ENCODE peak calls at places on chromosome 17, in six cellular contexts. E is H1, G is GM12878, F is HCT116, I is NT2/D1, P is K562. D is an unnamed sample.

GRCh38 chr17:19647697-19648474 is 665 bp upstream of the ALDH3A2 start:
- DNase-seq in G (peak), P (no peak), F (peak), I (no peak), E (peak), D (peak)

GRCh38 chr17:404703-405102 is 52.1 kb upstream of the RPH3AL start:
- DNase-seq in P (no peak), E (no peak), G (no peak), F (no peak), I (no peak), D (no peak)

GRCh38 chr17:60153606-60154355 is 4.0 kb downstream of the CA4 start:
- DNase-seq in F (no peak), P (no peak), G (no peak), I (no peak), E (no peak), D (no peak)

GRCh38 chr17:64074704-64075484 is 54.5 kb upstream of the ICAM2 start:
- DNase-seq in G (no peak), E (no peak), F (no peak), I (no peak), P (no peak), D (peak)

GRCh38 chr17:32671891-32672290 is 185.1 kb downstream of the CDK5R1 start:
- DNase-seq in P (no peak), G (no peak), F (no peak), E (no peak), I (no peak), D (no peak)

GRCh38 chr17:61219460-61219859 is 180.2 kb upstream of the TBX2 start:
- DNase-seq in G (no peak), E (no peak), I (no peak), P (no peak), F (no peak), D (no peak)

GRCh38 chr17:40625311-40625710 is 22.3 kb downstream of the SMARCE1 start:
- DNase-seq in E (no peak), I (no peak), P (no peak), G (no peak), F (no peak), D (no peak)

GRCh38 chr17:27471321-27472269 is 15.3 kb downstream of the KSR1 start:
- DNase-seq in P (no peak), G (peak), F (peak), E (no peak), I (no peak), D (no peak)

GRCh38 chr17:69492410-69493071 is 78.0 kb downstream of the MAP2K6 start:
- DNase-seq in F (peak), P (no peak), E (no peak), G (no peak), I (peak), D (no peak)

GRCh38 chr17:14731591-14731990 is 430.7 kb downstream of the HS3ST3B1 start:
- DNase-seq in E (no peak), G (no peak), I (no peak), P (no peak), F (no peak), D (no peak)

GRCh38 chr17:33838281-33838680 is 416.8 kb upstream of the CCL2 start:
- DNase-seq in F (no peak), I (no peak), E (no peak), P (no peak), G (no peak), D (no peak)

GRCh38 chr17:73013816-73014663 is 78.4 kb downstream of the SLC39A11 start:
- DNase-seq in P (peak), E (no peak), G (no peak), F (peak), I (no peak), D (no peak)

GRCh38 chr17:73015722-73016276 is 76.7 kb downstream of the SLC39A11 start:
- DNase-seq in F (no peak), G (no peak), I (no peak), P (no peak), E (no peak), D (no peak)

GRCh38 chr17:73010414-73010813 is 82.1 kb downstream of the SLC39A11 start:
- DNase-seq in I (no peak), P (no peak), G (no peak), F (no peak), E (no peak), D (peak)

GRCh38 chr17:73011016-73011486 is 81.4 kb downstream of the SLC39A11 start:
- DNase-seq in F (no peak), G (no peak), I (no peak), P (peak), E (no peak), D (no peak)

DNA sequence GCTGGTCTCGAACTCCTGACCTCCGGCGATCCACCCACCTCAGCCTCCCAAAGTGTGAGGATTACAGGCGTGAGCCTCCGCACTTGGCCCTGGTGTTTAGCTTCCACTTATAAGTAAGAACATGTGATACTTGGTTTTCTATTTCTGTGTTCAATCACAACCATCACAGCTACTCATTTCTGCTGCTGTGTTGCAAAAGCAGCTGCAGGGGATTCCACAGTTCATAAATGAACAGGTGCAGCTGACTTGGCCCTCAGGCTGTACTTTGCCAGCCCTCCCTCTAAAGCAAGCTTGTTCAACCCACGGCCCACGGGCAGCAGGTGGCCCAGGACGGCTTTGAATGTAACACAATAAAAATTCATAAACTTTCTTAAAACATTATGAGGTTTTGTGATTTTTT is 79.2 kb downstream of the SLC39A11 start:
- DNase-seq in E (no peak), F (no peak), G (no peak), I (no peak), P (no peak), D (no peak)
- TF ChIP-seq ZNF274 in E (no peak), F (no peak), G (no peak), I (no peak), P (no peak), D (no peak)

GRCh38 chr17:28968269-28968913 is 17.1 kb upstream of the PHF12 start:
- DNase-seq in E (no peak), I (no peak), P (no peak), G (no peak), F (no peak), D (no peak)

GRCh38 chr17:28972437-28972836 is 21.1 kb upstream of the PHF12 start:
- DNase-seq in I (no peak), G (no peak), E (no peak), F (no peak), P (no peak), D (no peak)

GRCh38 chr17:28969706-28970393 is 18.5 kb upstream of the PHF12 start:
- DNase-seq in I (no peak), F (no peak), G (no peak), E (no peak), P (no peak), D (no peak)

GRCh38 chr17:28968914-28969295 is 17.6 kb upstream of the PHF12 start:
- DNase-seq in P (no peak), E (no peak), I (no peak), G (no peak), F (no peak), D (peak)

GRCh38 chr17:28970879-28971278 is 19.6 kb upstream of the PHF12 start:
- DNase-seq in I (no peak), G (no peak), E (no peak), P (no peak), F (no peak), D (no peak)
- TF ChIP-seq ZNF274 in I (no peak), G (no peak), E (no peak), P (no peak), F (no peak), D (no peak)

DNA sequence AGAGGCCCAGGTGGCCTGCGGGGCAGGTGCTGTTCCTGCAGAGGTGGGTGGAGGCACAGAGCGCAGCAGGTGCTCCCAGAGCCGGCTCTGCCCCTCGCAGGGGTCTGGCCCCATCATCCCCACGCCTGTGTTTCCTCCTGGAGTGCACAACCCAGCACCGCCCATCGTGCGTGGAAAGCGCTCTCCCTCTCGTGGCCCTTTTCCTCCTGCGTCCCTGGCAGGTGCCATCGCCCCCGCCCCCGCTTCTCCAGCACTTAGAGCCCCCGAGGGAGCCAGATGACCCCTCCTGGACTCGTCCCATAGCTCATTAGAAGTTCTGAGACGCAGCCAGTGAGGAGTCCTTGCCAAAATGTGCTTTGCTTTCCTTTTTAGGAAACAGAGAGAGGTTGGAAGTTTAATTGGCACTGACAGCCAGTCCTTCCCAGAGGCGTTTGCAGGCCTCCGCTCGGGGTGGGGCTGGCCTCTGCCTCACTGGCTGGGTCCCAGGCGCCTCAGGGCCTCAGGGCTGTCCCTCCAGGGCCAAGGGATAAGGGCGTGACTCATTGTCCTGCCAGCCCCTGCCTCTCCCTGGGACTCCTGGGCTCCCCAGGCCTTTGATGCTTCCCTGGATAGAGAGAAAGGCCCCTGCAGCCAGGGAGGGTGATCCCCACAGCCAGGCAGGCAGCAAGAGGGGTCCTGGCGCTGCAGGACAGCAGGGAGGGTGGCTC is 32.2 kb upstream of the CHMP6 start:
- DNase-seq in I (no peak), P (no peak), E (no peak), G (no peak), F (no peak), D (no peak)
- TF ChIP-seq ZNF274 in I (no peak), P (no peak), E (no peak), G (no peak), F (no peak), D (no peak)

GRCh38 chr17:2195729-2196128 is 107.9 kb downstream of the SMG6 start:
- DNase-seq in P (no peak), I (no peak), F (no peak), E (no peak), G (peak), D (no peak)
- TF ChIP-seq ZNF274 in P (no peak), I (no peak), F (no peak), E (no peak), G (no peak), D (no peak)

GRCh38 chr17:8059131-8059530 is 20.3 kb downstream of the ALOX15B start:
- DNase-seq in E (no peak), P (no peak), F (no peak), G (no peak), I (no peak), D (no peak)
- TF ChIP-seq ZNF274 in E (no peak), P (no peak), F (no peak), G (no peak), I (no peak), D (no peak)

DNA sequence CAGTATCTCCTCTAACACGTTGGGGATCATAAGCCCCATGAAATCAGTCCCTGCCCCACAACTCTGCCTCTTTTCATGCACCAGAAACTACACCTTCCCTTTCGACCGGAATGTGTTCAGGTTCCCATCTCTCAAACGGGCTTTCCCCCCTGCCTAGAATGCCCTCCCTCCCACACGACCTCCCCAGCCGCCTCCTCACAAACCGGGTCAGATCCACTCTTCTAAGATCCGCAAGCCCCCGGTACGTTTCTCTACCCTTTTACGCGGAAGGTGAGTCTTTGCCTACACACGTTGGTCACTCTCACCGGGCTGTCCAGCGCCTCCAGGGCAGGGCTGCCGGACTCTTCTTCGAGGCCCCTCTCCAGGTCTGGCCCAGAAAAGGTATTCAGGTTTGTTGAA is 708 bp downstream of the DHX33 start:
- DNase-seq in F (no peak), G (no peak), I (no peak), E (no peak), P (peak), D (no peak)
- TF ChIP-seq ZNF274 in F (no peak), G (no peak), I (no peak), E (no peak), P (no peak), D (no peak)

DNA sequence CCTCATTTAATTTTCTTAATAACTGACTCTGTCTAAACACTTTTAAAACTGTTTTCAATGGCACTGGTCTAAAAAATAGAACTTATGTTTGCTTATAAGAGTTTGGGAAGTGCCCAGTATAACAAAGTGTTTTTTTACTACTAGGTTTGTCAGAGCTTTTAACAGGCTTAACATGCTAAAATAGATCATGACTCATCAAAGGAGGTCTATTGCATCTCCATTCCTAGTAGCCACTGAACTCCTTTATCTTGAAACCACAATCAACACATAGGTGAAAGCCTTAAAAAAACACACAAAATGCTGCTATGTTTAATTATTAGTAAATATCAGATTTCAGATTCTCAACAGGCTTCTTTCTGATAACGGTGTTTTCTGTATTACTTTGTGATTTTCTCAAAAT is 196.4 kb upstream of the KIF2B start:
- DNase-seq in F (no peak), P (peak), E (no peak), I (no peak), G (no peak), D (no peak)
- TF ChIP-seq ZNF274 in F (no peak), P (no peak), E (no peak), I (no peak), G (no peak), D (no peak)

DNA sequence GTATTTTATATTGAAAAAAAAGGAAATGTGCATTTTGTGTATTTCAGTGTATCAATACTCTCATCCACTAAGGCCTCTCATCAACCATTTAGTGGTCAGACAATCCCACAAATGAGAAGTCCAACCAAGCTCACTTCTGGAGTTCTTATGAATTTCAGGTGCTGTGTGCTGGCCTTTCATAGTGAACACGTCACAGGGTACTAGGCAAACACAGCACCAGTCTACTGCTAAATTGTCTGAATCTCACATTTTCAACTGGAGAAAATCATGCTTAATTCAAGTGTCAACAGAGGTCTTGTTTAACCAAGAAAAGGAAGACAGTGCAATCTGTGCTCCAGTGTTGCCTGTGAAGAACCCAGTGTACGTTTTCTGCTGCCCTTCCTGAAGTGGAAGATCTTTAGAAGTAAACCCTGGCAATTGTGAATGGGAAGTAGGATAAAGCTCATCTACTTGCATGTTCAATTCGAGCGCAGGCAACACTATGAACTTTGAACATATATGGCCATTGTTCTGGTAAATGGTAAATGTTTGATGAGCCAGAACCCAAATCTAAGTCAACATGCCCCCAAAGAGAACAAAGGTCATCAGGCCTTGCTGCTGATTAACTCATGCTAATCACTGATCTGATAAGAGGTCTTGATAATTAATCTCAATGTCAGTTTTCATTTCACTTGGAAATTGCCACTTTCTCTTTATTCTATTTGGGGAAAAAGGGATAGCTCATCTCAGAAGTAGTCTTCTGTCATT is 439.2 kb upstream of the SOX9 start:
- DNase-seq in G (no peak), I (no peak), P (no peak), F (no peak), E (no peak), D (peak)
- TF ChIP-seq ZNF274 in G (no peak), I (no peak), P (no peak), F (no peak), E (no peak), D (no peak)

GRCh38 chr17:75091855-75092327 is 4.1 kb downstream of the SLC16A5 start:
- DNase-seq in I (no peak), E (no peak), F (no peak), P (peak), G (no peak), D (no peak)

GRCh38 chr17:75094871-75095399 is 7.2 kb downstream of the SLC16A5 start:
- DNase-seq in E (no peak), F (no peak), I (no peak), P (no peak), G (no peak), D (no peak)

GRCh38 chr17:75096082-75096625 is 8.4 kb downstream of the SLC16A5 start:
- DNase-seq in E (no peak), G (no peak), F (peak), P (peak), I (no peak), D (peak)

GRCh38 chr17:75090871-75091854 is 3.4 kb downstream of the SLC16A5 start:
- DNase-seq in E (no peak), I (no peak), G (no peak), P (peak), F (no peak), D (peak)

DNA sequence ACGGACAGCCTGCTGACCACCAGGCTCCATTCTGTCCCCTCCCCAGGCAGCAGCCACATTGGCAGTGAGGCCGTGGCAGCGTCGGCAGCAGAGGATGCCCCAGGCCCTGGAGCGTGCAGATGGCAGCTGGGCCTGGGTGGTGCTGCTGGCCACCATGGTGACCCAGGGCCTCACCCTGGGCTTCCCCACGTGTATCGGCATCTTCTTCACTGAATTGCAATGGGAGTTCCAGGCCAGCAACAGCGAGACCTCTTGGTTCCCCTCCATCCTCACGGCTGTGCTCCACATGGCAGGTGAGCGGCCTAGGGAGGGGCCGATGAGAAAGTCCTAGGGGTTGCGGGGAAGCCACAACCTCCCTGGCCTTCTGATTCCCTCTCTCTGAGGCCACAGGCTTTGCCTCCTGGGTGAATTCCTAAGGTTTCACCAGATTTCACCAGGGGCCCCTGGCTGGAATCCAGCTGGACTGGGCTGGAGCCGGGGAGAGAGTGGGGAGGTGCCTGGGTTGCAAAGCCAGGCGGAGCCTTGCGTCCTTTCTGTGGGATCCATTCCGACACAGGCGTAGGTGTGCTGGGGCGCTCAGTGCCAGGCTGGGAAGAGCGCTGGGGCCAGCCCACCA is 5.9 kb downstream of the SLC16A5 start:
- DNase-seq in F (no peak), G (no peak), E (no peak), P (no peak), I (no peak), D (no peak)
- TF ChIP-seq ZNF274 in F (no peak), G (no peak), E (no peak), P (no peak), I (no peak), D (no peak)

GRCh38 chr17:28899212-28899815 is 1.8 kb upstream of the FLOT2 start:
- DNase-seq in E (no peak), I (no peak), G (no peak), F (no peak), P (no peak), D (no peak)

GRCh38 chr17:28896491-28896883 is 1.0 kb downstream of the FLOT2 start:
- DNase-seq in F (no peak), E (no peak), G (no peak), I (no peak), P (no peak), D (no peak)

GRCh38 chr17:28898261-28898955 is 875 bp upstream of the FLOT2 start:
- DNase-seq in E (no peak), P (no peak), G (no peak), I (no peak), F (no peak), D (no peak)

GRCh38 chr17:28896884-28897768 is at the start of gene FLOT2:
- DNase-seq in P (peak), I (no peak), E (peak), G (no peak), F (no peak), D (peak)

DNA sequence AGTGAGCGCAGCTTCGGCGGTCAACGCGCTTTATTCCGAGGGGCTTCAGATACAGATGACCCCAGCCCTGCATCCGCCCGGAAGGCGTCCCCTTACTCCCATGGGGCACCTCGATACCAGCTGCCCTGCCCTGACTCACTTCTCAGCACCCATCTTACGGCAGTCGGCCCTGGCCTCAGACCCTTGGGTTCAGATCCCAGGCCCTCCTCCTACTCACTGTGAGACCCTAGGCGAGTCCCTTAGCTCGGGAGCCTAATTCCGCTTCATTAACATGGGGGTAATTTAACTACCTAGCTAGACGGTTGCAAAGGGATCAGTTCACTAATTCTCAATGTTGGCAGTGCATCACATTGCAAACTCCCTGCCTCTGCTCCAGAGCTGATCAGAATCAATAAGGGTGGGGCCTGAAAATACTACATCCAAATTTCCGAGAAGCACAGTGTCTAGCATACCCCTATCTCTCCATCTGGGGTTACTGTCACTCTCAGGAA is 281 bp upstream of the FLOT2 start:
- DNase-seq in E (no peak), P (no peak), G (no peak), F (no peak), I (no peak), D (no peak)
- TF ChIP-seq ZNF274 in E (no peak), P (no peak), G (no peak), F (no peak), I (no peak), D (no peak)